ENCODE peak calls at places on chromosomes 3 and 15, in five cellular contexts. N is mesendoderm, G is mesenchymal stem cell, Q is neuronal stem cell, O is IMR-90. A is an unnamed sample.

GRCh38 chr15:63597033-63597790 is at the start of gene FBXL22:
- DNase-seq in N (no peak), G (peak), Q (no peak), O (peak), A (no peak)

GRCh38 chr3:167172377-167172776 is 207.7 kb downstream of the ZBBX start:
- DNase-seq in N (no peak), G (no peak), Q (no peak), O (no peak), A (no peak)

GRCh38 chr15:39304201-39304841 is 276.6 kb upstream of the THBS1 start:
- DNase-seq in N (no peak), G (no peak), Q (no peak), O (peak), A (no peak)

GRCh38 chr3:107065094-107065861 is 312.0 kb upstream of the CCDC54 start:
- DNase-seq in N (peak), G (no peak), Q (no peak), O (no peak), A (no peak)

GRCh38 chr3:37961622-37962455 is 28.7 kb upstream of the VILL start:
- DNase-seq in N (no peak), G (no peak), Q (no peak), O (no peak), A (no peak)

GRCh38 chr3:43024183-43024865 is 45.2 kb downstream of the GASK1A start:
- DNase-seq in N (peak), G (no peak), Q (no peak), O (no peak), A (no peak)

GRCh38 chr15:55829826-55830225 is 86.9 kb upstream of the PRTG start:
- DNase-seq in N (no peak), G (peak), Q (no peak), O (no peak), A (no peak)

GRCh38 chr3:53570709-53571108 is 76.3 kb downstream of the CACNA1D start:
- DNase-seq in N (no peak), G (peak), Q (no peak), O (peak), A (peak)

GRCh38 chr15:75884041-75884440 is 19.6 kb upstream of the FBXO22 start:
- DNase-seq in N (no peak), G (no peak), Q (no peak), O (peak), A (no peak)

GRCh38 chr3:123296836-123297626 is 95.3 kb downstream of the SEC22A start:
- DNase-seq in N (no peak), G (no peak), Q (no peak), O (no peak), A (no peak)

GRCh38 chr3:169812844-169813677 is at the start of the genes LRRC34 and LRRIQ4:
- DNase-seq in N (peak), G (peak), Q (peak), O (peak), A (no peak)

GRCh38 chr3:71304684-71305083 is 278.8 kb downstream of the FOXP1 start:
- DNase-seq in N (peak), G (peak), Q (no peak), O (peak), A (no peak)

GRCh38 chr3:128133273-128133883 is 9.8 kb upstream of the RUVBL1 start:
- DNase-seq in N (peak), G (peak), Q (peak), O (peak), A (peak)

GRCh38 chr15:63136742-63137141 is 15.1 kb downstream of the LACTB start:
- DNase-seq in N (peak), G (peak), Q (no peak), O (peak), A (no peak)

GRCh38 chr15:100727291-100727851 is 125.0 kb downstream of the ASB7 start:
- DNase-seq in N (no peak), G (no peak), Q (no peak), O (no peak), A (peak)

GRCh38 chr3:122743581-122744120 is 50.0 kb downstream of the HSPBAP1 start:
- DNase-seq in N (no peak), G (no peak), Q (no peak), O (no peak), A (peak)

GRCh38 chr3:152825566-152825965 is 9.4 kb upstream of the P2RY1 start:
- DNase-seq in N (no peak), G (no peak), Q (no peak), O (no peak), A (no peak)

DNA sequence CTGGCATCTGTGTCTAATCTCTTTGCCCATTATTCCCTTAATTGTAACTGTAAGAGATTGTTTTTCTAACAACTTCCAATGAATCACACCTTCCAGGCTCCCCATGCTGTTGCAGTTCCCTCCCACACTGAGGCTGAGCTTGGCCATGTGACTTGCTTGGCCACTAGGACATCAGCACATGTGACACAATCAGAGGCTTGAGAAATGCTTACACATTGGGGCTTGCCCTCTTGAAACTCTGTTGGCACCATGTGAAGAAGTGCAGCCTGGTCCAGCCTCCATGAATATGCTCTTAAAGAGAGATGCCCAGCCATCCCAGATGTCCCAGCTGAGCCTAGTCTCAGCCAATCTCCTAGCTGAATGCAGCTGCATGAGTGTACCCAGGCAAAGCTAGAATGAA is 326.8 kb upstream of the SOX2 start:
- DNase-seq in N (peak), G (no peak), Q (no peak), O (no peak), A (no peak)
- H3K18ac ChIP-seq in N (no peak), G (no peak), Q (no peak), O (no peak), A (no peak)

GRCh38 chr3:132284006-132284405 is 33.2 kb upstream of the ACP3 start:
- DNase-seq in N (peak), G (peak), Q (no peak), O (no peak), A (no peak)

GRCh38 chr3:132284756-132285619 is 32.2 kb upstream of the ACP3 start:
- DNase-seq in N (peak), G (no peak), Q (no peak), O (no peak), A (no peak)

GRCh38 chr3:132286035-132286434 is 31.2 kb upstream of the ACP3 start:
- DNase-seq in N (no peak), G (no peak), Q (no peak), O (no peak), A (no peak)

GRCh38 chr3:132283440-132283839 is 33.8 kb upstream of the ACP3 start:
- DNase-seq in N (peak), G (peak), Q (no peak), O (no peak), A (peak)

DNA sequence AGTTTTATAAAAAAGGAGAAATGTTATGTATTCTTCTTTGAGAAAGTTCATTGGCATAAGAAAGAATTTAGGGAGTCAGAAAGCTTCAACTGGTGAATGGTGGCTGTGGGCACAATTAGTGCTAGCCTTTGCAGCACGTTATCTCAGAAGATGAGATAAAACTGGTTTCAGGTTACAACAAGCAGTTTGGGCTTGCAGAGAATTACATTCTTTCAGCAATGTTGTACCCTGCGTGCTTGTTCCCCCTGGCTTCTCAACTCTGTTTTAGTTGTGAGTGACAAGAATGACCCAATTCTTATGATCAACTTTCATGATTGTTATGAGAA is 31.6 kb upstream of the ACP3 start:
- DNase-seq in N (peak), G (no peak), Q (no peak), O (no peak), A (peak)
- H3K4me3 ChIP-seq in N (no peak), G (no peak), Q (no peak), O (no peak), A (no peak)

GRCh38 chr3:179452166-179452544 is 885 bp upstream of the GNB4 start:
- DNase-seq in N (peak), G (peak), Q (no peak), O (peak), A (no peak)

GRCh38 chr3:179451335-179452165 is at the start of gene GNB4:
- DNase-seq in N (peak), G (peak), Q (peak), O (peak), A (peak)

GRCh38 chr3:179449621-179450020 is 1.6 kb downstream of the GNB4 start:
- DNase-seq in N (no peak), G (no peak), Q (no peak), O (peak), A (peak)

GRCh38 chr3:179450321-179450720 is 949 bp downstream of the GNB4 start:
- DNase-seq in N (no peak), G (peak), Q (no peak), O (peak), A (no peak)

GRCh38 chr3:179450901-179451334 is 352 bp downstream of the GNB4 start:
- DNase-seq in N (peak), G (peak), Q (no peak), O (peak), A (no peak)
- H3K18ac ChIP-seq in N (peak), G (peak), Q (peak), O (peak), A (peak)

DNA sequence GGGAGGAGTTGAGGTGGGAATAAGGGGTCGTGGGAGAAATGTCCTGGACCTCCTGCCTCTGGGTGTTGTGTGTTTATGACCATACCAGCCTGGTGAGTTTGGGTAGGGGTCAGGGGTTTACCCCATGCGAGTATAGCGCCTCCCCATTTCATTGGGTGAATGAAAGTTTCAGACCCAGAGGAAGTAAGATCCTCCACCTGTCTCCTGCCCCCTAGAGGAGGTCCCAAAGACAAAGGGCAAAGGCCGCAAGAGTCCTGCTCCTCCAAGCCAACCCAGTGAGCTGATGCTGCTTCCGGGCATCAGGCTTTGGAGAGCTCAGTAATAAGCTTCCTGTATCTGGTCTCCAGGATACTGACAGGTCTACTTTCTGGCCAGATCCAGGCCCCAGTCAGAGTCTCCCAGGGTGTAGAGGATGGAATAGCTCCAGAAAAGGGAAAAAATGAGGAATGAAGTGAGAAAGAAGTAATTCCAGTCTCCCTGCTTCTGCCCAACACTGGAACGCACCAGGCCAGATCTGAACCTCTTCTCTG is 6.4 kb upstream of the TBC1D21 start:
- DNase-seq in N (peak), G (no peak), Q (no peak), O (no peak), A (no peak)
- H3K4me3 ChIP-seq in N (no peak), G (no peak), Q (no peak), O (no peak), A (no peak)

DNA sequence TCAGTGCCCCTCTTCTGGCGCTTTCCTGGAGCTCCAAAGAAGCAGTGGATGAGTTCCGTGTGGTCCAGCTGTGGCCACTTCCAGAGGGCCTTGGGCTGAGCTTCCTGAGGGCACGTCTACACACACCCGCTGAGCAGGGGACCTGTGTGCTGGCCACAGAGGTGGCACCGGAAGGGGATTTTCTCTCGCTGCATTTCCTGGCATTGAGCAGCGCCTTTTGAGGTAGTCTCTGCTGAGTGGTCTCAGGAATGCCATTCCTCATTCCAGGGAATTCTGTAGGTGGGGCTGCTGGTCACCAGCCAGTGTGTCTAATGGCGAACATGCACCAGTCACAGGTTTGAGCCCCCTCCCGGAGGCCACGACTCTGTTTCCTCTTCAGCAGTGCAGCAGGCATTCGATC is 48.1 kb downstream of the AMOTL2 start:
- DNase-seq in N (peak), G (no peak), Q (no peak), O (no peak), A (no peak)
- H3K18ac ChIP-seq in N (peak), G (peak), Q (peak), O (peak), A (peak)

GRCh38 chr15:29800441-29801366 is 21.6 kb downstream of the TJP1 start:
- DNase-seq in N (no peak), G (no peak), Q (no peak), O (no peak), A (no peak)
- H3K4me3 ChIP-seq in N (no peak), G (no peak), Q (no peak), O (no peak), A (no peak)

GRCh38 chr15:70762469-70763119 is 764 bp downstream of the UACA start:
- DNase-seq in N (peak), G (peak), Q (peak), O (peak), A (peak)

GRCh38 chr15:70761931-70762468 is 1.4 kb downstream of the UACA start:
- DNase-seq in N (no peak), G (no peak), Q (no peak), O (no peak), A (no peak)

GRCh38 chr15:70763950-70764730 is 782 bp upstream of the UACA start:
- DNase-seq in N (no peak), G (no peak), Q (no peak), O (no peak), A (no peak)

GRCh38 chr15:70761046-70761445 is 2.3 kb downstream of the UACA start:
- DNase-seq in N (no peak), G (no peak), Q (no peak), O (no peak), A (no peak)

GRCh38 chr15:70763120-70763949 is at the start of gene UACA:
- DNase-seq in N (peak), G (peak), Q (peak), O (peak), A (peak)
- H3K18ac ChIP-seq in N (peak), G (peak), Q (peak), O (peak), A (peak)

GRCh38 chr3:146540236-146540635 is 4.2 kb downstream of the PLSCR1 start:
- DNase-seq in N (no peak), G (no peak), Q (no peak), O (no peak), A (no peak)
- H3K4me3 ChIP-seq in N (no peak), G (peak), Q (no peak), O (no peak), A (no peak)

DNA sequence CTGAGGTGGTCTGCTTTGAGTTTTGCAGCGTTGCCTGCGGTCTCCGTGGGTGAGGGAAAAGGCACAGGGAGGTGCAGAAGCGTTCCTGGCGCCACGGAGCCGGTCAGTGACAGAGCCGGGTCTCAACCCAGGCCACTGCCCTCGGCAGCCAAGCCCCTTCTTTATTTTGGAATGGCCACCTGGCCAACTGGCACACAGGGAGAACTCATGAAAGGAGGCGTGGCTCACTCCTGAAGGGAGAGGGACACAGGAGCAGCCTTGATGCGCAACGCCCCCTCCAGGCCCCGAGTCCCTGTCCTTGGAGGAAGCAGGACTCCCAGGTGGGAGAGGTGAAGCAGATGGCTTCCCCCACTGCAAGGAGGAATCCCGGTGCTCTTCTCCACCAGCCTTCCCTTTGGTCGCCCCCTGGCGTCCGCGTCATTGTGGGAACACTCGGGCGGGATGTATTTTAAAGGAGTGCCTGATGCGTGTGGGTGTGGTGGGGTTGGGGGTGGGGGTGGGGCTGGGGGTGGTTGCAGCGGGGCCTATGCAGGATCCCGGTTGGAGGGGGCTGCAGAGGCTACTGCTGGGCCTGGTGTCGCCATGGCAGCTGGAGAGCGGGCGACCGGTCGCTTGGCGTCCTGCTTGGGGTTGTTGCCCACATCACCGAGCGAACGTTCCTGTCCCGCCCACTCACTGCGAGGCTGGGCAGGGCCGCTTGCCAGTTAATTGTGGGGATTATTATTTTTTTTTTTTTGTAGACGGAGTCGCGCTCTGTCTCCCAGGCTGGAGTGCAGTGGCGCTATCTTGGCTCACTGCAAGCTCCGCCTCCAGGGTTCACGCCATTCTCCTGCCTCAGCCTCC is 32.6 kb downstream of the APBA2 start:
- DNase-seq in N (peak), G (peak), Q (peak), O (no peak), A (peak)
- H3K18ac ChIP-seq in N (no peak), G (peak), Q (peak), O (no peak), A (no peak)

DNA sequence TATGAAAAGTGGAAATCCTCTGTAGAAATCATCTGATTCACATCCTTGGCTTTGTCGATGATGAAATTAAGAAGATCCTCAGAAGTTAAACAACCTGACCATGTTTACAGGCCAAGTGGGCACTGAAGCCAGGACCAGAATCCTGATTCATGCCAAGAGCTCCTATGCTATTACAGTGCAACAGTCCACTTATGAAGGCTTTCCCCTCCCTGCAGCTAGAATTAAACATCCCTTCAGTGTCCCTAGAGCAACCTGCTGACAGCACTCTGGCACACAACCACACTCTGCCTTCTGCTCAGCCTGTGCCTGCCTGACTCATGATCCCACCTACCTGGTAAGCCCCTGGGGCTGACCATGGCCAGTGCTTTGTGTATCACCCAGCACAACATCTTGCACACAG is 33.8 kb downstream of the TXNRD3 start:
- DNase-seq in N (no peak), G (peak), Q (no peak), O (peak), A (no peak)
- H3K4me3 ChIP-seq in N (no peak), G (no peak), Q (no peak), O (no peak), A (no peak)